ENCODE peak calls at places on chromosomes 7 and 10, in seven cellular contexts. E, V, D, G, S, M and X are unnamed samples.

GRCh38 chr10:16192337-16192736 is 244.5 kb upstream of the PTER start:
- DNase-seq in V (no peak), E (no peak), D (no peak), G (no peak), M (no peak), S (no peak), X (peak)

GRCh38 chr7:17989546-17989945 is 38.1 kb downstream of the PRPS1L1 start:
- DNase-seq in D (peak), G (no peak), S (no peak), E (peak), M (no peak), V (no peak), X (peak)

GRCh38 chr7:12474035-12474434 is 70.4 kb upstream of the VWDE start:
- DNase-seq in D (no peak), G (no peak), S (no peak), E (no peak), V (no peak), M (no peak), X (no peak)

GRCh38 chr7:45709168-45710034 is 135.2 kb downstream of the ADCY1 start:
- DNase-seq in M (no peak), G (no peak), V (peak), S (no peak), E (peak), D (no peak), X (no peak)

GRCh38 chr7:151231080-151231479 is 1.2 kb upstream of the CHPF2 start:
- DNase-seq in M (no peak), V (no peak), G (no peak), S (no peak), D (no peak), E (no peak), X (no peak)

GRCh38 chr10:58781873-58782488 is 269.3 kb downstream of the BICC1 start:
- DNase-seq in M (no peak), G (peak), S (no peak), D (no peak), V (peak), E (peak), X (peak)

GRCh38 chr10:70478191-70479160 is at the start of gene PALD1:
- DNase-seq in D (no peak), V (peak), E (peak), G (no peak), S (no peak), M (peak), X (peak)

GRCh38 chr7:33981221-33981620 is 75.9 kb downstream of the BMPER start:
- DNase-seq in G (no peak), M (no peak), V (peak), D (no peak), S (no peak), E (peak), X (no peak)

GRCh38 chr7:103632972-103633371 is 187.0 kb upstream of the SLC26A5 start:
- DNase-seq in S (no peak), D (no peak), G (no peak), M (no peak), E (peak), V (peak), X (peak)

GRCh38 chr10:77458986-77459590 is 178.5 kb downstream of the KCNMA1 start:
- DNase-seq in E (peak), D (no peak), V (peak), S (no peak), G (no peak), M (no peak), X (peak)

GRCh38 chr10:61172182-61172926 is 228.4 kb upstream of the RHOBTB1 start:
- DNase-seq in E (no peak), G (no peak), D (no peak), S (no peak), V (no peak), M (no peak), X (no peak)

GRCh38 chr7:45574521-45575500 is 643 bp downstream of the ADCY1 start:
- DNase-seq in M (no peak), S (no peak), D (no peak), E (peak), G (peak), V (peak), X (peak)